ENCODE peak calls at places on chromosomes 11 and 22, in seven cellular contexts. G is NCI-H187; K is EH; O is iris pigment epithelial cell; M is stimulated activated CD4-positive, alpha-beta T cell treated with anti-CD3 and anti-CD28 coated beads, Interleukin-1b, Interleukin-23, amount 100 ng/mL, for 1 hour; T is mammary epithelial cell; U is cardiac fibroblast. Q is an unnamed sample.

GRCh38 chr11:2663506-2663905 is 36.3 kb downstream of the KCNQ1OT1 start:
- DNase-seq in G (no peak), O (no peak), U (no peak), T (no peak), M (no peak), K (no peak), Q (no peak)

GRCh38 chr11:2590951-2591754 is 108.6 kb downstream of the KCNQ1OT1 start:
- DNase-seq in T (no peak), G (no peak), K (no peak), U (no peak), M (no peak), O (no peak), Q (no peak)

GRCh38 chr11:16863382-16863781 is 124.9 kb downstream of the C11orf58 start:
- DNase-seq in M (no peak), O (peak), G (no peak), K (no peak), U (no peak), T (no peak), Q (no peak)

GRCh38 chr11:6799402-6799801 is at the start of gene OR6A2:
- DNase-seq in K (peak), G (no peak), U (no peak), M (no peak), T (peak), O (peak), Q (peak)

GRCh38 chr11:70517996-70518907 is 119.9 kb downstream of the CTTN start:
- DNase-seq in O (peak), M (no peak), T (peak), G (no peak), U (peak), K (peak), Q (peak)

GRCh38 chr22:32444068-32444467 is 20.2 kb downstream of the BPIFC start:
- DNase-seq in M (no peak), O (peak), U (peak), T (peak), G (no peak), K (no peak), Q (peak)

GRCh38 chr11:71477637-71478011 is 24.6 kb downstream of the NADSYN1 start:
- DNase-seq in M (no peak), G (no peak), U (no peak), O (no peak), T (no peak), K (no peak), Q (no peak)

GRCh38 chr11:456533-456932 is 6.5 kb downstream of the PTDSS2 start:
- DNase-seq in M (no peak), U (no peak), K (no peak), O (no peak), T (no peak), G (no peak), Q (no peak)

GRCh38 chr11:5380740-5381342 is 2.8 kb upstream of the OR51M1 start:
- DNase-seq in K (peak), G (peak), O (peak), M (no peak), T (peak), U (peak), Q (peak)

GRCh38 chr22:17918840-17919239 is 105.5 kb downstream of the MICAL3 start:
- DNase-seq in T (peak), O (no peak), U (no peak), M (no peak), G (no peak), K (peak), Q (peak)

GRCh38 chr11:69135420-69136363 is 20.0 kb upstream of the SMIM38 start:
- DNase-seq in K (no peak), M (no peak), G (no peak), T (peak), U (no peak), O (no peak), Q (peak)

GRCh38 chr11:117570701-117571100 is 226.3 kb downstream of the DSCAML1 start:
- DNase-seq in G (no peak), K (no peak), M (no peak), O (no peak), U (no peak), T (no peak), Q (no peak)

GRCh38 chr11:115471367-115471766 is 32.8 kb downstream of the CADM1 start:
- DNase-seq in U (no peak), T (no peak), G (no peak), K (peak), O (no peak), M (no peak), Q (peak)

GRCh38 chr11:114598461-114598860 is 2.9 kb upstream of the NXPE4 start:
- DNase-seq in T (no peak), K (no peak), G (no peak), O (no peak), U (no peak), M (no peak), Q (no peak)

GRCh38 chr11:78564889-78565467 is 9.7 kb downstream of the NARS2 start:
- DNase-seq in U (no peak), T (no peak), M (no peak), K (peak), O (peak), G (no peak), Q (no peak)

GRCh38 chr11:86486261-86487030 is 111.8 kb downstream of the CCDC81 start:
- DNase-seq in T (no peak), O (no peak), M (no peak), K (no peak), G (no peak), U (no peak), Q (peak)

GRCh38 chr11:118380571-118380970 is 20.8 kb upstream of the ATP5MG start:
- DNase-seq in M (no peak), G (no peak), K (no peak), T (peak), U (no peak), O (peak), Q (peak)

GRCh38 chr22:38984224-38984623 is 2.1 kb downstream of the APOBEC3B start:
- DNase-seq in O (no peak), G (no peak), U (no peak), T (no peak), K (no peak), M (no peak), Q (peak)

GRCh38 chr22:41401781-41402648 is 20.3 kb downstream of the TEF start:
- DNase-seq in G (no peak), T (peak), U (peak), O (peak), K (peak), M (no peak), Q (peak)

GRCh38 chr11:18540207-18541009 is 13.7 kb upstream of the TSG101 start:
- DNase-seq in K (peak), M (no peak), T (peak), U (peak), G (no peak), O (peak), Q (peak)

GRCh38 chr11:32851251-32851650 is 21.5 kb downstream of the PRRG4 start:
- DNase-seq in M (no peak), K (no peak), O (no peak), G (no peak), U (no peak), T (no peak), Q (no peak)

GRCh38 chr22:27387561-27387960 is 414.0 kb downstream of the MN1 start:
- DNase-seq in M (no peak), U (no peak), K (no peak), T (no peak), G (no peak), O (no peak), Q (no peak)

GRCh38 chr11:37849731-37850130 is 1251.7 kb upstream of the RAG2 start:
- DNase-seq in O (no peak), U (peak), M (no peak), G (no peak), K (peak), T (no peak), Q (no peak)

GRCh38 chr11:116929393-116930090 is 92.1 kb upstream of the APOA1 start:
- DNase-seq in U (peak), G (no peak), K (no peak), O (peak), M (no peak), T (no peak), Q (no peak)

GRCh38 chr11:118908931-118909618 is 16.7 kb downstream of the BCL9L start:
- DNase-seq in G (peak), M (no peak), T (peak), U (peak), O (peak), K (peak), Q (peak)

GRCh38 chr11:74015919-74016684 is 7.2 kb upstream of the UCP3 start:
- DNase-seq in T (no peak), M (no peak), O (no peak), G (no peak), K (no peak), U (no peak), Q (no peak)

GRCh38 chr11:45142241-45142885 is 4.1 kb upstream of the PRDM11 start:
- DNase-seq in U (peak), G (no peak), T (no peak), M (no peak), K (peak), O (peak), Q (no peak)

GRCh38 chr22:17370036-17370765 is 941 bp downstream of the CECR2 start:
- DNase-seq in G (no peak), M (no peak), O (no peak), T (no peak), U (no peak), K (no peak), Q (no peak)

GRCh38 chr22:23182289-23183106 is 2.2 kb downstream of the BCR start:
- DNase-seq in O (peak), T (peak), K (peak), U (no peak), M (no peak), G (peak), Q (peak)

GRCh38 chr22:41957941-41958556 is 6.1 kb downstream of the SMIM45 start:
- DNase-seq in K (no peak), O (no peak), G (no peak), M (no peak), U (no peak), T (no peak), Q (no peak)

GRCh38 chr22:44586337-44586990 is 88.4 kb upstream of the RTL6 start:
- DNase-seq in M (no peak), T (no peak), K (no peak), G (peak), O (no peak), U (no peak), Q (no peak)

GRCh38 chr22:45818130-45819085 is 146.8 kb downstream of the ATXN10 start:
- DNase-seq in U (no peak), G (no peak), O (peak), M (no peak), T (no peak), K (peak), Q (peak)

GRCh38 chr22:36184433-36185035 is 17.1 kb downstream of the APOL4 start:
- DNase-seq in K (peak), O (peak), G (no peak), T (no peak), U (peak), M (no peak), Q (no peak)

GRCh38 chr22:49934144-49934890 is 15.9 kb downstream of the CRELD2 start:
- DNase-seq in G (no peak), O (peak), M (no peak), K (peak), T (no peak), U (peak), Q (peak)

GRCh38 chr11:44467931-44468330 is 97.5 kb upstream of the CD82 start:
- DNase-seq in K (no peak), M (no peak), T (no peak), G (no peak), O (no peak), U (no peak), Q (no peak)